ENCODE peak calls at places on chromosomes 12 and 14, in seven cellular contexts. Y is choroid plexus epithelial cell, S is breast epithelium, Z is brain microvascular endothelial cell, J is AG10803, W is cardiac fibroblast, R is A549. V is an unnamed sample.

GRCh38 chr14:100658514-100658886 is 68.2 kb upstream of the DLK1 start:
- DNase-seq in R (no peak), Z (no peak), J (no peak), S (no peak), W (no peak), Y (no peak), V (no peak)

GRCh38 chr12:60148831-60149230 is 553.0 kb downstream of the SLC16A7 start:
- DNase-seq in Z (peak), W (peak), S (no peak), Y (peak), R (peak), J (peak), V (peak)

GRCh38 chr12:55965240-55965639 is 602 bp downstream of the PMEL start:
- DNase-seq in J (no peak), Z (no peak), W (no peak), S (no peak), R (no peak), Y (no peak), V (no peak)

GRCh38 chr14:22920697-22921096 is 1.7 kb upstream of the RBM23 start:
- DNase-seq in S (no peak), W (no peak), R (no peak), J (no peak), Z (no peak), Y (no peak), V (no peak)

GRCh38 chr12:100268835-100269564 is 2.0 kb downstream of the SCYL2 start:
- DNase-seq in J (no peak), Z (no peak), Y (peak), W (peak), S (no peak), R (no peak), V (no peak)

GRCh38 chr14:72616811-72617210 is 277.1 kb downstream of the DPF3 start:
- DNase-seq in R (no peak), W (no peak), Z (no peak), Y (no peak), S (no peak), J (no peak), V (no peak)

GRCh38 chr14:57943541-57943940 is 77.6 kb upstream of the SLC35F4 start:
- DNase-seq in W (no peak), J (no peak), R (no peak), Y (no peak), Z (no peak), S (no peak), V (no peak)

GRCh38 chr12:115204957-115205754 is 521.2 kb upstream of the TBX3 start:
- DNase-seq in Z (peak), R (peak), J (peak), W (peak), S (no peak), Y (peak), V (no peak)

GRCh38 chr12:66352197-66352596 is 49.9 kb downstream of the HELB start:
- DNase-seq in S (no peak), W (peak), Y (peak), R (peak), Z (peak), J (peak), V (no peak)

GRCh38 chr12:112103758-112104504 is 4.7 kb downstream of the NAA25 start:
- DNase-seq in J (no peak), R (no peak), W (no peak), Z (no peak), Y (peak), S (no peak), V (no peak)

GRCh38 chr14:76876076-76876475 is 49.9 kb downstream of the LRRC74A start:
- DNase-seq in J (peak), Y (peak), S (no peak), W (peak), R (peak), Z (peak), V (peak)

GRCh38 chr12:131948166-131948712 is 1.5 kb upstream of the EP400 start:
- DNase-seq in S (no peak), W (no peak), Y (no peak), J (no peak), R (no peak), Z (no peak), V (no peak)

GRCh38 chr12:2008677-2009076 is 4.4 kb upstream of the DCP1B start:
- DNase-seq in W (no peak), Z (no peak), Y (peak), R (no peak), S (no peak), J (no peak), V (no peak)

GRCh38 chr12:126772171-126772864 is 1494.7 kb upstream of the TMEM132C start:
- DNase-seq in Z (no peak), R (peak), Y (peak), W (peak), J (peak), S (no peak), V (peak)

GRCh38 chr12:110109837-110110535 is 14.2 kb upstream of the IFT81 start:
- DNase-seq in J (no peak), W (no peak), R (no peak), S (no peak), Z (no peak), Y (no peak), V (no peak)

GRCh38 chr14:35164849-35165248 is 42.5 kb downstream of the PRORP start:
- DNase-seq in W (no peak), S (no peak), J (no peak), Y (no peak), R (no peak), Z (no peak), V (no peak)

GRCh38 chr12:6375269-6376078 is at the start of gene SCNN1A:
- DNase-seq in R (no peak), S (peak), W (no peak), Y (no peak), Z (no peak), J (no peak), V (peak)

GRCh38 chr12:130770413-130771028 is 54.4 kb upstream of the RIMBP2 start:
- DNase-seq in Y (no peak), J (no peak), Z (no peak), S (no peak), R (no peak), W (no peak), V (no peak)
- TF ChIP-seq CTCF in Y (no peak), J (no peak), Z (no peak), S (no peak), R (no peak), W (no peak), V (no peak)

DNA sequence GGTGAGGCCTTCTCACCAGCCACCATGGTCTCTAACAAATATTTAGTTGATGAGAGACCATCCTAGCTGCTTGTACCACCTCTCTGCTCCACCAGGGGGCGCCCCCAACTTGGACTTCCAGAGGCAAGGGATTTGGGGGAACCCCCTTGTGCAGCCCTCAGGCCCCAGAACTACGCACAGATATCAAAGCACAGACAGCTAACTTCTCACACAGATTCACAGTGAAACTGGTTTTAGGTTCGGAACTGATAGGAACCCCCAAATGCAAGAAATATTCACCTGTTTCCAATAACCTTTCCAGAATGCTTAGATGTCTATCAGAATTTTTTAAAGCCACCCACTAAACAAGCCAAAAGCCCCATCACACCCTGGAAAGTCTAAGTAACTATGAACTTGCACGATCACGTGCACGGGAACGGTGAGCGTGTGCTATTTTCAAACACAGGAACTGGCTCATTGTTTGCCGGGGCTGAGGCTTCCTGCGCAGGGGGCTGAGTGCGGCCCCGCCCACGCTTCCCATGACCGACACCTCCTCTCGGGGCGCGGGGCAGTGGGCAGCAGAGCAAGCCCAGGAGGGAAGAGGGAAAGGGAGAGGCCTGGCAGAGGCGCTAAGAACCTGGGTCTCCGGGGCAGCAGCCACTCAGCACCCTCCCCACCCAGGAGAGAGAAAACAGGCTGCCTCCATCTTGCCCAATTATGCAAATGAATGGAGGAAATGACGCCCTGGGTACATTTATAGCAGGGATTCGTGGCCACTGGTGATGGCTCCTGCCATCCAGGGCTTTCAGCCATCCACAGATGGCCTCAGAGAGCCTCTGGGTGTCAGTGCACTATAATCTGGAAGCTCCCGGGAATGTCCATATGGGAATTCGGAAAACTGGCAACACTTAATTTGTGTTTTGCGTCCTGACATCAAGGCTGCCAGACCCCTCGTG is 79.4 kb upstream of the GPR68 start:
- DNase-seq in S (peak), J (peak), R (peak), Z (peak), W (peak), Y (peak), V (peak)
- TF ChIP-seq CTCF in S (peak), J (peak), R (peak), Z (peak), W (peak), Y (peak), V (peak)

DNA sequence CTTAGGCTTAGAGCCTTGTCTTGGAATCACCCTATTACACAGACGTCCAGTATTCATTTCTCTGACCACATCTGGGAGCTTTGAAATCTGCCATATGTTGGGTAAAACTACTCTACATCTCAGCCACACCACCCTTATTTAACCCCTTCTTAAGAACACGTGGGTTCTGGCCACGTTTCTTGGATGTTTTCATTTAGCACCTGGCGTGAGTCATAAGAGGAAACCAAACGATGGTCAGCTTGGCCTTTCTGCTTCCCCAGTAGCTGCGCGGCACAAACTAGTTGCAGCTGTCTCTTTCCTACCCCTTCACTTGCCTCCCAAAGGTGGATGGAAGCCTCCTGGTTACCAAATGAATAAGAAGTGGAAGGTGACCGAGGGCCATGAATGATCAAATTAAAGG is 153.9 kb downstream of the ZNF664 start:
- DNase-seq in R (no peak), W (no peak), Z (no peak), Y (no peak), J (no peak), S (no peak), V (no peak)
- TF ChIP-seq CTCF in R (no peak), W (no peak), Z (no peak), Y (no peak), J (no peak), S (no peak), V (no peak)

GRCh38 chr12:16119618-16120017 is 157.9 kb downstream of the SLC15A5 start:
- DNase-seq in R (no peak), S (no peak), J (no peak), Y (no peak), W (no peak), Z (no peak), V (no peak)

GRCh38 chr12:16120027-16120426 is 157.5 kb downstream of the SLC15A5 start:
- DNase-seq in S (no peak), J (no peak), W (no peak), R (no peak), Z (no peak), Y (no peak), V (no peak)

GRCh38 chr12:16118586-16118985 is 158.9 kb downstream of the SLC15A5 start:
- DNase-seq in W (no peak), S (no peak), J (no peak), Y (no peak), Z (no peak), R (no peak), V (no peak)

GRCh38 chr12:16121953-16122352 is 155.5 kb downstream of the SLC15A5 start:
- DNase-seq in S (no peak), J (no peak), W (no peak), Y (no peak), Z (no peak), R (no peak), V (no peak)
- TF ChIP-seq CTCF in S (no peak), J (no peak), W (no peak), Y (no peak), Z (no peak), R (no peak), V (no peak)

GRCh38 chr14:47278233-47278842 is 397.1 kb downstream of the MDGA2 start:
- DNase-seq in S (no peak), W (peak), Z (peak), J (no peak), R (peak), Y (peak), V (peak)
- TF ChIP-seq CTCF in S (no peak), W (peak), Z (peak), J (peak), R (peak), Y (peak), V (peak)

DNA sequence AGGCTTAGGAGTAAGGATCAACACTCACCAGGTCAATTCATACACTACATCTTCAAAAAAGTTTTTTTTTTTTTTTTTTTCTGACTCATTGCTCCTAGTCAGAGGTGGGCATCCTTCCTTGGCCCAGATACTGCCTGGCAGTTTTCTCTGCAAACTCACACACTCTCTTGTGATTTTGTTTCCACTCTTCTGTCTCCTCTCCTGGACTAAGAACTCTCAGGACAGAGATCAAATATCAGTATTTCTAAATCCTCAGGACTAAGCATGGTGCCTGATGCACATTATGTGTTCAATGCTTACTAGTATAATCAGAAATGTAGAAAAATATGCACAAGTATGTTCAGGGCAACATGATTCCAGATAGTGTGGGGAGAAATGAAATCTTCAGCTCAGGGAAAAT is 10.2 kb upstream of the PAH start:
- DNase-seq in S (no peak), J (no peak), Z (no peak), Y (no peak), W (no peak), R (no peak), V (no peak)
- TF ChIP-seq CTCF in S (no peak), J (no peak), Z (no peak), Y (no peak), W (no peak), R (no peak), V (no peak)

V was measured in RWPE1.